ENCODE peak calls at places on chromosomes 4 and X, in four cellular contexts. N is HepG2, Z is K562, Y is WTC11. B is an unnamed sample.

GRCh38 chr4:84967292-84967651 is 782 bp upstream of the WDFY3 start:
- DNase-seq in Z (no peak), Y (no peak), N (no peak), B (no peak)

GRCh38 chrX:19673334-19674040 is 158.2 kb upstream of the MAP3K15 start:
- DNase-seq in N (peak; percentile 31), Z (no peak), Y (no peak), B (no peak)

GRCh38 chr4:67687639-67688038 is 13.3 kb downstream of the UBA6 start:
- DNase-seq in Y (no peak), N (no peak), Z (no peak), B (no peak)

GRCh38 chr4:71713611-71714203 is 70.2 kb downstream of the GC start:
- DNase-seq in N (peak; percentile 20), Z (peak; percentile 32), Y (no peak), B (no peak)

GRCh38 chr4:139866270-139866962 is 200.8 kb downstream of the MGST2 start:
- DNase-seq in N (no peak), Y (no peak), Z (no peak), B (no peak)

GRCh38 chr4:76637704-76638361 is 202.8 kb downstream of the SHROOM3 start:
- DNase-seq in N (no peak), Z (no peak), Y (no peak), B (no peak)

GRCh38 chr4:87807402-87807801 is 8.0 kb downstream of the IBSP start:
- DNase-seq in N (no peak), Y (no peak), Z (no peak), B (no peak)

GRCh38 chr4:188297873-188298272 is 158.6 kb downstream of the TRIML1 start:
- DNase-seq in N (no peak), Z (no peak), Y (no peak), B (no peak)

GRCh38 chrX:122565952-122566351 is 618.1 kb upstream of the GRIA3 start:
- DNase-seq in Y (no peak), Z (no peak), N (no peak), B (no peak)

GRCh38 chrX:16786791-16787735 is 797 bp downstream of the TXLNG start:
- DNase-seq in N (no peak), Y (peak; percentile 24), Z (peak; percentile 64), B (no peak)
- TF ChIP-seq CBFB in N (no peak), Y (no peak), Z (no peak), B (no peak)

GRCh38 chr4:7637139-7637538 is 202.4 kb upstream of the PSAPL1 start:
- DNase-seq in Y (no peak), Z (no peak), N (no peak), B (no peak)
- TF ChIP-seq CBFB in Y (no peak), Z (no peak), N (no peak), B (no peak)

DNA sequence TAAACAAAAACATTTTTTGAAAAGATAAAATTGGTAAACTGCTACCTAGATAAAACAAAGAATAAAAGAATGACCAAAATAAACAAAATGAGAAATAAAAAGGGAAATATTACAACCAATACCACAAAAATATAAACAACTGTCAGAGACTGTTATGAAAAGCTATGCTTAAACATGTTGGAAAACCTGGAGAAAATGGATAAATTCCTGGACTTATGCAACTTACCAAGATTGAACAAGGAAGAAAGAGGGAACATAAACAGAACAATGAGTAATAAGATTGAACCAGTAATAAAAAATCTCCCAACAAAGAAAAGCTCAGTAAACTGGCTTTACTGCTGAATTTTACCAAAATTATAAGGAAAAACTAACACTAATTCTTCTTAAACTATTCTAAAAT is 518.7 kb downstream of the GRXCR1 start:
- DNase-seq in Y (no peak), N (no peak), Z (no peak), B (no peak)
- TF ChIP-seq CBFB in Y (no peak), N (no peak), Z (no peak), B (no peak)

GRCh38 chrX:11770320-11770719 is 12.3 kb downstream of the MSL3 start:
- DNase-seq in N (peak; percentile 23), Z (peak; percentile 70), Y (peak; percentile 17), B (peak; percentile 68)
- TF ChIP-seq CBFB in N (no peak), Z (no peak), Y (no peak), B (no peak)

GRCh38 chrX:132488819-132489255 is at the start of gene MBNL3:
- DNase-seq in Y (peak; percentile 52), Z (no peak), N (peak; percentile 33), B (no peak)
- TF ChIP-seq CBFB in Y (no peak), Z (no peak), N (no peak), B (no peak)

B was measured in GM12878.